ENCODE peak calls at places on chromosome 12, in seven cellular contexts. T, N, L, G, K, B and J are unnamed samples.

GRCh38 chr12:41441180-41441579 is 253.1 kb downstream of the PDZRN4 start:
- DNase-seq in K (no peak), T (no peak), N (no peak), B (no peak), G (no peak), L (no peak), J (no peak)

GRCh38 chr12:57737467-57738141 is 938 bp downstream of the AGAP2 start:
- DNase-seq in B (no peak), K (no peak), N (no peak), G (no peak), T (peak), L (no peak), J (no peak)

GRCh38 chr12:62909340-62909739 is 25.6 kb downstream of the PPM1H start:
- DNase-seq in L (no peak), G (no peak), T (no peak), N (no peak), K (no peak), B (no peak), J (no peak)

GRCh38 chr12:31618228-31619025 is 27.5 kb upstream of the DENND5B start:
- DNase-seq in N (peak), B (no peak), G (no peak), L (no peak), K (no peak), T (no peak), J (no peak)

GRCh38 chr12:1606021-1606622 is 11.7 kb upstream of the FBXL14 start:
- DNase-seq in B (no peak), G (no peak), L (peak), T (peak), K (peak), N (peak), J (peak)

GRCh38 chr12:18581232-18581962 is 156.4 kb downstream of the PLCZ1 start:
- DNase-seq in T (no peak), G (no peak), B (no peak), K (no peak), L (no peak), N (no peak), J (no peak)

GRCh38 chr12:52119398-52120254 is 40.1 kb downstream of the SMIM41 start:
- DNase-seq in K (no peak), L (peak), N (peak), B (no peak), G (peak), T (no peak), J (peak)

GRCh38 chr12:75890660-75891059 is 140.9 kb downstream of the PHLDA1 start:
- DNase-seq in B (peak), G (no peak), L (no peak), K (no peak), N (no peak), T (no peak), J (no peak)

GRCh38 chr12:59084758-59085383 is 164.6 kb upstream of the LRIG3 start:
- DNase-seq in K (no peak), B (no peak), L (no peak), N (peak), T (peak), G (peak), J (no peak)

GRCh38 chr12:107144990-107145389 is 51.6 kb upstream of the CRY1 start:
- DNase-seq in G (no peak), N (peak), T (no peak), K (no peak), B (no peak), L (no peak), J (no peak)